ENCODE peak calls at places on chromosomes 2 and 18, in eight cellular contexts. O is activated naive CD4-positive, alpha-beta T cell treated with anti-CD3 and anti-CD28 coated beads, Interleukin-2, amount 50 U/mL, for 72 hours; I is activated CD8-positive, alpha-beta memory T cell treated with anti-CD3 and anti-CD28 coated beads, Interleukin-2, amount 10 ng/mL, durations not matched to agents 7 days and 5 days; J is T-cell; T is K562; R is naive B cell; M is stimulated activated naive CD8-positive, alpha-beta T cell treated with anti-CD3 and anti-CD28 coated beads, Interleukin-15, amount 100 ng/mL, for 72 hours; H is mucosa of descending colon. Y is an unnamed sample.

GRCh38 chr2:200320344-200320743 is 13.9 kb downstream of the SPATS2L start:
- ATAC-seq in O (no peak), I (no peak), J (no peak), T (no peak), R (no peak), M (no peak), H (no peak), Y (peak; percentile 84)

GRCh38 chr2:85854166-85854509 is 34.7 kb downstream of the ST3GAL5 start:
- ATAC-seq in O (peak; percentile 50), I (peak; percentile 27), J (no peak), T (no peak), R (no peak), M (peak; percentile 47), H (peak; percentile 4), Y (no peak)

GRCh38 chr18:58631301-58631700 is 2.4 kb upstream of the ALPK2 start:
- ATAC-seq in O (no peak), I (no peak), J (no peak), T (no peak), R (no peak), M (no peak), H (no peak), Y (no peak)

GRCh38 chr2:179393481-179393880 is 128.8 kb upstream of the SESTD1 start:
- ATAC-seq in O (no peak), I (no peak), J (no peak), T (no peak), R (no peak), M (no peak), H (no peak), Y (no peak)

GRCh38 chr2:232668805-232669444 is 28.2 kb upstream of the GIGYF2 start:
- ATAC-seq in O (no peak), I (no peak), J (no peak), T (peak; percentile 78), R (no peak), M (no peak), H (no peak), Y (no peak)

GRCh38 chr2:216551669-216552068 is 53.0 kb downstream of the RPL37A start:
- ATAC-seq in O (no peak), I (no peak), J (no peak), T (no peak), R (no peak), M (no peak), H (peak; percentile 79), Y (peak; percentile 50)

GRCh38 chr2:157747695-157748370 is 119.2 kb upstream of the ACVR1C start:
- ATAC-seq in O (no peak), I (no peak), J (no peak), T (no peak), R (no peak), M (peak; percentile 62), H (peak; percentile 14), Y (peak; percentile 76)

GRCh38 chr2:24515335-24515734 is 24.3 kb downstream of the NCOA1 start:
- ATAC-seq in O (peak; percentile 31), I (no peak), J (no peak), T (no peak), R (no peak), M (no peak), H (no peak), Y (no peak)

GRCh38 chr2:11656671-11657101 is 13.3 kb downstream of the NTSR2 start:
- ATAC-seq in O (no peak), I (no peak), J (no peak), T (peak; percentile 83), R (no peak), M (no peak), H (peak; percentile 86), Y (peak; percentile 78)

GRCh38 chr2:78383576-78383975 is 641.9 kb upstream of the REG3G start:
- ATAC-seq in O (no peak), I (no peak), J (no peak), T (no peak), R (no peak), M (no peak), H (no peak), Y (no peak)

GRCh38 chr18:70160075-70160678 is 45.3 kb downstream of the RTTN start:
- ATAC-seq in O (no peak), I (no peak), J (no peak), T (no peak), R (no peak), M (no peak), H (no peak), Y (no peak)

GRCh38 chr2:169362346-169363026 is at the start of gene LRP2:
- ATAC-seq in O (peak; percentile 15), I (peak; percentile 22), J (peak; percentile 12), T (no peak), R (peak; percentile 15), M (peak; percentile 34), H (peak; percentile 31), Y (peak; percentile 10)

Y was measured in esophagus mucosa.